ENCODE peak calls at places on chromosome 2, in four cellular contexts. P is fibroblast of mammary gland, E is heart right ventricle, J is bronchial epithelial cell. Z is an unnamed sample.

GRCh38 chr2:152355411-152355831 is 20.4 kb downstream of the FMNL2 start:
- DNase-seq in P (no peak), E (no peak), J (no peak), Z (no peak)

GRCh38 chr2:158686166-158686792 is 108.8 kb upstream of the DAPL1 start:
- DNase-seq in P (peak), E (peak), J (no peak), Z (no peak)

GRCh38 chr2:70472256-70472905 is 81.2 kb downstream of the TGFA start:
- DNase-seq in P (no peak), E (no peak), J (no peak), Z (no peak)

GRCh38 chr2:110741491-110741980 is 9.2 kb downstream of the ACOXL start:
- DNase-seq in P (no peak), E (no peak), J (peak), Z (no peak)

GRCh38 chr2:24658531-24659202 is 134.5 kb downstream of the PTRHD1 start:
- DNase-seq in P (no peak), E (peak), J (peak), Z (no peak)

GRCh38 chr2:55883339-55883738 is 40.2 kb downstream of the EFEMP1 start:
- DNase-seq in P (peak), E (peak), J (no peak), Z (no peak)

GRCh38 chr2:152284398-152284797 is 50.6 kb upstream of the FMNL2 start:
- DNase-seq in P (peak), E (no peak), J (no peak), Z (no peak)

GRCh38 chr2:36831185-36831584 is 134.7 kb downstream of the VIT start:
- DNase-seq in P (no peak), E (no peak), J (no peak), Z (no peak)

GRCh38 chr2:11505652-11506610 is 27.9 kb upstream of the GREB1 start:
- DNase-seq in P (no peak), E (no peak), J (peak), Z (no peak)

GRCh38 chr2:151032741-151033152 is 228.9 kb downstream of the RBM43 start:
- DNase-seq in P (peak), E (no peak), J (peak), Z (no peak)

GRCh38 chr2:109064660-109065306 is 64.2 kb upstream of the SH3RF3 start:
- DNase-seq in P (no peak), E (no peak), J (no peak), Z (no peak)

GRCh38 chr2:102051659-102052366 is 60.1 kb downstream of the IL1R2 start:
- DNase-seq in P (peak), E (no peak), J (no peak), Z (no peak)

GRCh38 chr2:138209009-138209408 is 244.7 kb downstream of the HNMT start:
- DNase-seq in P (no peak), E (no peak), J (peak), Z (no peak)

GRCh38 chr2:68921646-68922045 is 31.0 kb downstream of the GKN2 start:
- DNase-seq in P (no peak), E (no peak), J (peak), Z (no peak)

GRCh38 chr2:84449055-84449454 is 10.0 kb downstream of the SUCLG1 start:
- DNase-seq in P (no peak), E (no peak), J (no peak), Z (no peak)

GRCh38 chr2:150621800-150622199 is 134.3 kb upstream of the RND3 start:
- DNase-seq in P (peak), E (no peak), J (peak), Z (no peak)

GRCh38 chr2:221350621-221351020 is 221.5 kb downstream of the EPHA4 start:
- DNase-seq in P (peak), E (no peak), J (peak), Z (no peak)

GRCh38 chr2:25955869-25956535 is 26.3 kb downstream of the KIF3C start:
- DNase-seq in P (no peak), E (no peak), J (no peak), Z (no peak)
- TF ChIP-seq CTCF in P (no peak), E (peak), J (peak), Z (no peak)

DNA sequence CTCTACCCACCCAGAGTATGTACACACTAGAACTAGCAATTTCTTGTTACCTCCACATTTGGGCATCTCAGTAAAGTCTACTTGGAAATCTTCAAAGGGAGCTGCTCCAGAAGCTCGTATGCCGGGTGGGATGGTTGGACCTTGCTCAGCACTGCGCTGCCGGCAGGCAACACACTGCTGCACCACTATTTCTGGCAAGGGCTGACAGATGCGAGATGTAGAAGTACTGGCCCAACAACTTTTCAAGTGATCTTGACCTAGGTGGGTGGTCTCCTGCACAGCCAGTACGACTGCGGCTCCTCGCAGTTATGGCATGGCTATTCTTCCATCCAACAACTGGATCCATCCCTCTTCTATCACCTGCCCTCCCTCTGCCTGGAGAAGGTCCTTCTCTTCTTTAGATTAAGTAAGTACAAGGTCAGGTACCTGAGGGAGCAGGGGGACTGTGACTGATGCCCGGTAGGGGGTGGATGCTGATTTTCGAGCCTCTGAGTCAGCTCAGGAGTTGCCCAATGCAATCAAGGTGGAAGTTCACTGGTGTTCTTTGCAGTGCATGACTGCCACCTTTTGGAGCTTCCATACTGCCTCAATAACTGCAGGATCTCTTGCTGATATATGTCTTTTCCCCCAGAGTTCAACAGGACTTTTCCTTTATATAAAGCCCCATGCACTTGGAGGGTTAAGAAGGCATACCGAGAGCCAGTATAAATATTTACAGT is 100.4 kb upstream of the SLC1A4 start:
- DNase-seq in P (peak), E (no peak), J (peak), Z (no peak)
- TF ChIP-seq CTCF in P (peak), E (peak), J (peak), Z (no peak)

DNA sequence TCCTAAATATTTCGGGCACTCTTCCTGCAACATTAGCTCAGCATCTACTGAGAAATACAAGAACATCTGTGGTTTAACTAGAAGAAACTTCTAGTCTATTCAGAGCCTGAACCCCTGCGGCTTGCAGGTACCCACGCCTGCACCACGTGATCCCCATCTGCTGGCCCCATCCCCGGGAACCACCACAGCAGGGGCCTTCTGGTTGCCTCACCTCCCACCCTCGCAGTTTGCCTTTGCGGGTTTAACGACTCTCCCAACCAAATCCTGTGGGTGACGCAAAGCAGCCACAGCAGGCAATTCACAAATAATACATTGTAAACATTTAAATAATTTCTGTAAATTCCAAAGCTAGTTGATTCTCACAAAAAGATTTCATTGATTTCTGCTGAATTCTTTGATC is 90.2 kb upstream of the TMEM18 start:
- DNase-seq in P (no peak), E (no peak), J (no peak), Z (no peak)
- TF ChIP-seq CTCF in P (no peak), E (no peak), J (no peak), Z (no peak)

GRCh38 chr2:179020156-179020750 is 29.7 kb downstream of the CCDC141 start:
- DNase-seq in P (peak), E (no peak), J (peak), Z (peak)
- TF ChIP-seq CTCF in P (peak), E (peak), J (peak), Z (peak)

GRCh38 chr2:197804758-197805597 is 585 bp downstream of the PLCL1 start:
- DNase-seq in P (no peak), E (peak), J (no peak), Z (peak)
- TF ChIP-seq CTCF in P (no peak), E (no peak), J (no peak), Z (peak)

GRCh38 chr2:231926761-231927565 is 767 bp upstream of the NPPC start:
- DNase-seq in P (no peak), E (no peak), J (peak), Z (no peak)

GRCh38 chr2:231928901-231929725 is 2.9 kb upstream of the NPPC start:
- DNase-seq in P (no peak), E (no peak), J (no peak), Z (no peak)

GRCh38 chr2:231927566-231927890 is 1.3 kb upstream of the NPPC start:
- DNase-seq in P (no peak), E (no peak), J (no peak), Z (no peak)

GRCh38 chr2:231929961-231930600 is 3.9 kb upstream of the NPPC start:
- DNase-seq in P (peak), E (peak), J (no peak), Z (no peak)

GRCh38 chr2:231928481-231928880 is 2.3 kb upstream of the NPPC start:
- DNase-seq in P (no peak), E (no peak), J (no peak), Z (peak)
- TF ChIP-seq CTCF in P (peak), E (no peak), J (no peak), Z (no peak)

DNA sequence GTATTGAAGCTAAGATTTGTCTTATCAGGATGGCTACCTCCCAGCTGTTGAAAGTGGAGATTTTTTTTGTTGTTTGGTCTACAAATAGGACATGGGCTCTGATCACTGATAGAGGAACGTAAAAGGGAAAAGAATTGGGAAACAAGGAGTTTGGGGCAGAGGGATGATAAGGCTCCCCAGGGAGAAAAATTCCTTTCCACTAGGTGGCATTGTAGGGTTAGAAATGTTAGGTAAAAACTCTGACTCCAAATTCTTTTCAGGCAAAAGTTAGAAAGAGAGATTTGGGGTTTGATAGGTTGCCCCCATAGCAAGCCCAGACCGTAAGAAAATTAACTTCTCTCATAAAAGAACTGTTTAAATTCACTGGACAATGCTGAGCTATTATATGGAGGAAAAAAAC is 19.8 kb downstream of the CMPK2 start:
- DNase-seq in P (no peak), E (no peak), J (no peak), Z (no peak)
- TF ChIP-seq CTCF in P (peak), E (no peak), J (no peak), Z (no peak)

Z was measured in endothelial cell.